ENCODE peak calls at places on chromosome 13, in ten cellular contexts. F, A, U, V, J, I, G, N, Y and Z are unnamed samples.
A peak's percentile ranks its signal among the peaks of the same experiment; 100 is the strongest.

GRCh38 chr13:92488249-92488845 is 738.3 kb upstream of the GPC6 start:
- DNase-seq in N (no peak), I (no peak), J (no peak), Y (no peak), G (no peak), U (no peak), F (no peak), V (no peak), A (no peak), Z (no peak)

GRCh38 chr13:103067751-103068563 is 1.7 kb upstream of the SLC10A2 start:
- DNase-seq in J (no peak), Y (no peak), G (no peak), N (no peak), F (no peak), U (no peak), I (no peak), A (peak; percentile 34), V (no peak), Z (peak; percentile 25)

GRCh38 chr13:35836476-35836875 is 294.7 kb downstream of the DCLK1 start:
- DNase-seq in U (no peak), G (no peak), F (no peak), J (no peak), A (no peak), N (no peak), I (no peak), Y (no peak), V (no peak), Z (no peak)

GRCh38 chr13:62119739-62120700 is 704.4 kb upstream of the PCDH20 start:
- DNase-seq in G (peak; percentile 15), U (peak; percentile 10), A (peak; percentile 44), N (no peak), Y (peak; percentile 63), I (no peak), J (no peak), F (no peak), V (no peak), Z (peak; percentile 5)

GRCh38 chr13:73767747-73768315 is 366.4 kb downstream of the KLF12 start:
- DNase-seq in V (no peak), F (no peak), A (no peak), Y (peak; percentile 37), J (no peak), U (no peak), I (no peak), G (peak; percentile 50), N (no peak), Z (no peak)

GRCh38 chr13:94617389-94618000 is 15.8 kb downstream of the GPR180 start:
- DNase-seq in U (no peak), N (no peak), A (peak; percentile 43), F (no peak), V (no peak), G (no peak), I (peak; percentile 46), Y (peak; percentile 34), J (no peak), Z (no peak)

GRCh38 chr13:42650470-42650869 is 76.5 kb downstream of the TNFSF11 start:
- DNase-seq in A (no peak), J (no peak), U (no peak), I (no peak), V (no peak), F (no peak), N (no peak), G (no peak), Y (no peak), Z (no peak)

GRCh38 chr13:109869312-109870237 is 83.2 kb upstream of the IRS2 start:
- DNase-seq in U (no peak), G (no peak), I (no peak), V (peak; percentile 79), J (peak; percentile 88), F (peak; percentile 88), A (no peak), Y (no peak), N (no peak), Z (no peak)

GRCh38 chr13:39353988-39354387 is 249.0 kb downstream of the LHFPL6 start:
- DNase-seq in J (no peak), Y (no peak), I (no peak), A (no peak), G (no peak), U (no peak), N (no peak), V (no peak), F (no peak), Z (peak; percentile 68)

GRCh38 chr13:44895584-44895983 is 93.7 kb downstream of the NUFIP1 start:
- DNase-seq in I (no peak), J (no peak), A (no peak), U (no peak), G (no peak), V (no peak), Y (no peak), N (no peak), F (no peak), Z (no peak)

GRCh38 chr13:72545030-72545719 is 182.3 kb downstream of the MZT1 start:
- DNase-seq in G (no peak), Y (no peak), A (no peak), J (no peak), U (no peak), F (no peak), N (no peak), I (no peak), V (no peak), Z (no peak)

GRCh38 chr13:91097269-91097668 is 250.2 kb upstream of the MIR17HG start:
- DNase-seq in U (no peak), V (no peak), N (no peak), J (no peak), F (no peak), I (no peak), A (peak; percentile 9), G (peak; percentile 5), Y (no peak), Z (no peak)

GRCh38 chr13:74153316-74153715 is 19.1 kb upstream of the KLF12 start:
- DNase-seq in U (no peak), J (no peak), V (no peak), I (no peak), F (no peak), N (no peak), A (no peak), G (no peak), Y (no peak), Z (no peak)

GRCh38 chr13:45143346-45143751 is 23.0 kb downstream of the GTF2F2 start:
- DNase-seq in Y (no peak), A (no peak), U (peak; percentile 8), J (no peak), N (no peak), I (no peak), G (no peak), V (no peak), F (no peak), Z (no peak)

GRCh38 chr13:33111414-33112110 is 95.3 kb downstream of the KL start:
- DNase-seq in G (no peak), F (no peak), U (no peak), Y (no peak), N (no peak), A (no peak), I (no peak), J (no peak), V (no peak), Z (peak; percentile 75)

GRCh38 chr13:81686877-81687276 is 1346.0 kb upstream of the SPRY2 start:
- DNase-seq in Y (no peak), G (no peak), U (no peak), V (no peak), I (no peak), J (no peak), N (no peak), A (peak; percentile 1), F (no peak), Z (no peak)

GRCh38 chr13:39505151-39505550 is 97.8 kb downstream of the LHFPL6 start:
- DNase-seq in V (no peak), G (no peak), F (no peak), I (no peak), A (no peak), N (no peak), U (no peak), Y (no peak), J (no peak), Z (no peak)

GRCh38 chr13:85366759-85367417 is 432.3 kb downstream of the SLITRK6 start:
- DNase-seq in I (no peak), Y (no peak), N (no peak), J (no peak), F (no peak), A (no peak), V (no peak), U (no peak), G (no peak), Z (no peak)

GRCh38 chr13:26951581-26952177 is 191.1 kb upstream of the GPR12 start:
- DNase-seq in I (no peak), J (no peak), U (no peak), N (no peak), Y (no peak), A (no peak), F (no peak), G (no peak), V (no peak), Z (no peak)
- H3K27ac ChIP-seq in I (no peak overlapping the region), J (no peak overlapping the region), U (no peak overlapping the region), N (no peak overlapping the region), Y (no peak overlapping the region), A (no peak overlapping the region), F (no peak overlapping the region), G (no peak overlapping the region), V (no peak overlapping the region), Z (no peak overlapping the region)

GRCh38 chr13:78596701-78597550 is 6.4 kb downstream of the POU4F1 start:
- DNase-seq in F (no peak), G (peak; percentile 61), I (no peak), Y (no peak), V (no peak), N (no peak), A (no peak), J (no peak), U (no peak), Z (no peak)
- H3K4me3 ChIP-seq in F (no peak overlapping the region), G (peak overlapping the region; percentile 51), I (no peak overlapping the region), Y (no peak overlapping the region), V (peak overlapping the region; percentile 46), N (no peak overlapping the region), A (peak overlapping the region; percentile 20), J (no peak overlapping the region), U (no peak overlapping the region), Z (no peak overlapping the region)

DNA sequence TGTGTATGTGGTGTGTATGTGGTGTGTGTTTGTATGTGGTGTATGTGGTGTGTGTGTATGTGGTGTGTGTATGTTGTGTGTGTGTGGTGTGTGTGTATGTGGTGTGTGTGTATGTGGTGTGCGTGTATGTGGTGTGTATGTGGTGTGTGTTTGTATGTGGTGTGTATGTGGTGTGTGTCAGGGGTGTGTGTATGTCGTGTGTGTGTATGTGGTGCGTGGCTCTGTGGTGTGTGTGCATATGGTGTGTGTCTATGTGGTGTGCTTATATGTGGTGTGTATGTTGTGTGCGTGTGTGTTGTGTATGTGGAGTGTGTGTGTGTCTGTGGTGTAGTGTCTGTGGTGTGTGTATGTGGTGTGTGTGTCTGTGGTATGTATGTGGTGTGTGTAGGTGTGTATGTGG is 62.5 kb upstream of the MEDAG start:
- DNase-seq in U (no peak), F (no peak), V (no peak), N (no peak), I (no peak), J (no peak), A (no peak), Y (no peak), G (no peak), Z (no peak)
- H3K4me1 ChIP-seq in U (no peaks in the 10 kb centered on the region), F (no peaks in the 10 kb centered on the region), V (no peaks in the 10 kb centered on the region), N (peaks cover 7% of the 10 kb centered on the region), I (peaks cover 17% of the 10 kb centered on the region), J (no peaks in the 10 kb centered on the region), A (no peaks in the 10 kb centered on the region), Y (no peaks in the 10 kb centered on the region), G (no peaks in the 10 kb centered on the region), Z (peaks cover 30% of the 10 kb centered on the region)

DNA sequence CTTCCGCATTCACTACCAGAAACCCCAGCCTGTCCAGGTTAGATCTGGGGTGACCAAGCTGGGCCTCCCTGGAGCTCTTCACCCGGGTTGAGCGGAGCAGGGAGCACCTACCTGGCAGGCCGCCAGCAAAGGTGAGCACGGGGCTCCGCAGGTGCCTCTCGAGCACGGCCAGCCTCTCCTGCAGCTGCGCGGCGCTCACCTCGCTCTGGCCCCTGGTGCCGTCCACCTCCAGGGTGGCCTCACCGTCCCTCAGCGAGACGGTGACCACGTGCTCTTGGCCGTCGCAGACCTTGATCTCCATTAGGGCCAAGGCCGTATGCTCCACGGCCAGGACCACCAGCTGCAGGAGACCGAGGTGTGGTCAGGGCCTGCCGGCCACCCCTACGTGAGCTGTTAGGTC is 42.0 kb downstream of the GAS6 start:
- DNase-seq in V (no peak), U (no peak), N (no peak), J (no peak), I (no peak), A (no peak), Y (no peak), G (no peak), F (no peak), Z (no peak)
- H3K27ac ChIP-seq in V (peak overlapping the region; percentile 90), U (no peak overlapping the region), N (no peak overlapping the region), J (no peak overlapping the region), I (peak overlapping the region; percentile 75), A (no peak overlapping the region), Y (no peak overlapping the region), G (no peak overlapping the region), F (peak overlapping the region; percentile 90), Z (peak overlapping the region; percentile 76)